ENCODE peak calls at places on chromosomes 13 and 19, in ten cellular contexts. S, H, U, R, N, Y, K, C, D and V are unnamed samples.

GRCh38 chr13:114017966-114018365 is 44.1 kb upstream of the C13orf46 start:
- DNase-seq in S (no peak), H (no peak), U (no peak), R (no peak), N (no peak), Y (no peak), K (no peak), C (no peak), D (no peak), V (no peak)

GRCh38 chr19:37466798-37467607 is at the start of gene ZNF569:
- DNase-seq in S (peak), H (peak), U (peak), R (peak), N (peak), Y (peak), K (peak), C (peak), D (peak), V (peak)

GRCh38 chr13:50679321-50679720 is 164.2 kb downstream of the DLEU7 start:
- DNase-seq in S (no peak), H (no peak), U (no peak), R (no peak), N (no peak), Y (no peak), K (no peak), C (no peak), D (peak), V (no peak)

GRCh38 chr13:84980571-84980970 is 818.6 kb downstream of the SLITRK6 start:
- DNase-seq in S (no peak), H (no peak), U (no peak), R (no peak), N (no peak), Y (no peak), K (no peak), C (no peak), D (no peak), V (no peak)

GRCh38 chr19:2041686-2042484 is 9.2 kb downstream of the MKNK2 start:
- DNase-seq in S (peak), H (peak), U (peak), R (peak), N (peak), Y (peak), K (peak), C (peak), D (peak), V (peak)

GRCh38 chr19:2462635-2463421 is 6.1 kb upstream of the LMNB2 start:
- DNase-seq in S (peak), H (no peak), U (peak), R (no peak), N (peak), Y (peak), K (no peak), C (peak), D (peak), V (peak)

GRCh38 chr19:23799321-23799720 is 40.6 kb upstream of the ZNF681 start:
- DNase-seq in S (no peak), H (no peak), U (no peak), R (no peak), N (no peak), Y (no peak), K (peak), C (no peak), D (no peak), V (no peak)

GRCh38 chr19:42117076-42117475 is 15.2 kb downstream of the POU2F2 start:
- DNase-seq in S (no peak), H (no peak), U (no peak), R (no peak), N (no peak), Y (no peak), K (no peak), C (no peak), D (no peak), V (no peak)

GRCh38 chr19:39676004-39676403 is 20.3 kb downstream of the LGALS16 start:
- DNase-seq in S (no peak), H (no peak), U (no peak), R (no peak), N (no peak), Y (no peak), K (no peak), C (no peak), D (no peak), V (no peak)

GRCh38 chr13:47216176-47216822 is 319.4 kb upstream of the HTR2A start:
- DNase-seq in S (no peak), H (no peak), U (peak), R (no peak), N (no peak), Y (no peak), K (no peak), C (no peak), D (peak), V (no peak)

GRCh38 chr19:43290568-43291359 is 21.4 kb upstream of the PSG9 start:
- DNase-seq in S (no peak), H (peak), U (no peak), R (no peak), N (no peak), Y (no peak), K (no peak), C (no peak), D (no peak), V (no peak)

GRCh38 chr19:5247957-5248705 is 92.5 kb downstream of the PTPRS start:
- DNase-seq in S (no peak), H (no peak), U (no peak), R (no peak), N (no peak), Y (no peak), K (no peak), C (no peak), D (no peak), V (no peak)

GRCh38 chr19:17455711-17456123 is 5.0 kb downstream of the NXNL1 start:
- DNase-seq in S (no peak), H (no peak), U (no peak), R (no peak), N (no peak), Y (no peak), K (no peak), C (no peak), D (no peak), V (no peak)

GRCh38 chr19:53355739-53356138 is 9.8 kb upstream of the ZNF525 start:
- DNase-seq in S (no peak), H (no peak), U (no peak), R (no peak), N (no peak), Y (no peak), K (no peak), C (no peak), D (no peak), V (no peak)

GRCh38 chr19:51478381-51479285 is at the start of gene CEACAM18:
- DNase-seq in S (no peak), H (no peak), U (no peak), R (no peak), N (no peak), Y (no peak), K (no peak), C (peak), D (no peak), V (no peak)

GRCh38 chr19:33988601-33989000 is 183.7 kb upstream of the LSM14A start:
- DNase-seq in S (no peak), H (no peak), U (no peak), R (no peak), N (no peak), Y (no peak), K (no peak), C (no peak), D (peak), V (no peak)

GRCh38 chr19:3383121-3383722 is 16.8 kb downstream of the NFIC start:
- DNase-seq in S (no peak), H (no peak), U (no peak), R (no peak), N (no peak), Y (no peak), K (no peak), C (no peak), D (no peak), V (no peak)

GRCh38 chr13:108368240-108368898 is 98.9 kb downstream of the TNFSF13B start:
- DNase-seq in S (no peak), H (no peak), U (no peak), R (no peak), N (no peak), Y (no peak), K (no peak), C (no peak), D (no peak), V (no peak)

GRCh38 chr13:39559838-39560237 is 43.2 kb downstream of the LHFPL6 start:
- DNase-seq in S (no peak), H (no peak), U (no peak), R (no peak), N (no peak), Y (no peak), K (no peak), C (no peak), D (no peak), V (no peak)

GRCh38 chr13:106649495-106649894 is 81.6 kb upstream of the ARGLU1 start:
- DNase-seq in S (no peak), H (no peak), U (no peak), R (no peak), N (no peak), Y (no peak), K (no peak), C (no peak), D (peak), V (no peak)

GRCh38 chr19:1082165-1082927 is 12.8 kb downstream of the POLR2E start:
- DNase-seq in S (no peak), H (peak), U (no peak), R (peak), N (no peak), Y (peak), K (peak), C (no peak), D (peak), V (no peak)

GRCh38 chr13:40319699-40320586 is 346.5 kb downstream of the FOXO1 start:
- DNase-seq in S (no peak), H (no peak), U (no peak), R (no peak), N (no peak), Y (no peak), K (no peak), C (no peak), D (no peak), V (no peak)

GRCh38 chr19:56748443-56748842 is 76.9 kb upstream of the ZNF835 start:
- DNase-seq in S (peak), H (no peak), U (no peak), R (no peak), N (peak), Y (peak), K (no peak), C (no peak), D (no peak), V (peak)

GRCh38 chr13:47433461-47434005 is 536.7 kb upstream of the HTR2A start:
- DNase-seq in S (no peak), H (no peak), U (no peak), R (no peak), N (no peak), Y (no peak), K (no peak), C (no peak), D (peak), V (no peak)

GRCh38 chr19:343941-344624 is 513 bp downstream of the MIER2 start:
- DNase-seq in S (peak), H (peak), U (no peak), R (peak), N (no peak), Y (peak), K (peak), C (no peak), D (peak), V (no peak)

GRCh38 chr19:1000095-1000494 is at the start of gene GRIN3B:
- DNase-seq in S (peak), H (peak), U (no peak), R (no peak), N (no peak), Y (no peak), K (peak), C (no peak), D (peak), V (no peak)

GRCh38 chr13:47033216-47033615 is 136.4 kb upstream of the HTR2A start:
- DNase-seq in S (no peak), H (no peak), U (peak), R (no peak), N (no peak), Y (no peak), K (no peak), C (no peak), D (peak), V (no peak)

GRCh38 chr19:45200614-45201013 is 22.0 kb downstream of the BLOC1S3 start:
- DNase-seq in S (peak), H (no peak), U (peak), R (no peak), N (peak), Y (no peak), K (no peak), C (no peak), D (peak), V (peak)

GRCh38 chr19:10226021-10226375 is 5.1 kb downstream of the S1PR2 start:
- DNase-seq in S (no peak), H (no peak), U (no peak), R (no peak), N (no peak), Y (no peak), K (no peak), C (no peak), D (no peak), V (no peak)

GRCh38 chr13:94632227-94632980 is 30.7 kb downstream of the GPR180 start:
- DNase-seq in S (no peak), H (no peak), U (no peak), R (no peak), N (no peak), Y (no peak), K (no peak), C (no peak), D (no peak), V (no peak)

GRCh38 chr19:48501961-48502719 is 9.5 kb downstream of the LMTK3 start:
- DNase-seq in S (peak), H (peak), U (no peak), R (no peak), N (no peak), Y (peak), K (peak), C (peak), D (peak), V (no peak)

GRCh38 chr19:58361900-58362271 is 665 bp downstream of the ZNF497 start:
- DNase-seq in S (peak), H (peak), U (peak), R (no peak), N (no peak), Y (peak), K (no peak), C (peak), D (no peak), V (peak)

GRCh38 chr13:110771194-110771593 is 57.7 kb downstream of the ING1 start:
- DNase-seq in S (no peak), H (no peak), U (no peak), R (no peak), N (no peak), Y (no peak), K (no peak), C (no peak), D (peak), V (no peak)

GRCh38 chr13:108924154-108924940 is 294.9 kb downstream of the MYO16 start:
- DNase-seq in S (no peak), H (no peak), U (no peak), R (no peak), N (no peak), Y (no peak), K (no peak), C (no peak), D (peak), V (no peak)

GRCh38 chr19:50729894-50730293 is 6.7 kb downstream of the CLEC11A start:
- DNase-seq in S (no peak), H (no peak), U (no peak), R (no peak), N (no peak), Y (no peak), K (no peak), C (no peak), D (no peak), V (no peak)

GRCh38 chr19:40119380-40119779 is 28.6 kb upstream of the ZNF780A start:
- DNase-seq in S (no peak), H (no peak), U (no peak), R (no peak), N (no peak), Y (no peak), K (no peak), C (no peak), D (no peak), V (no peak)

GRCh38 chr19:6062274-6062673 is 48.0 kb downstream of the RFX2 start:
- DNase-seq in S (no peak), H (peak), U (no peak), R (no peak), N (no peak), Y (no peak), K (no peak), C (peak), D (no peak), V (no peak)

GRCh38 chr13:47159853-47160550 is 263.1 kb upstream of the HTR2A start:
- DNase-seq in S (no peak), H (no peak), U (no peak), R (no peak), N (no peak), Y (no peak), K (no peak), C (no peak), D (no peak), V (no peak)